ENCODE peak calls at places on chromosomes 6 and 20, in nine cellular contexts. Y, C, D, A, J, I, X, Q and P are unnamed samples.

GRCh38 chr20:43959920-43960227 is 45.2 kb downstream of the TOX2 start:
- DNase-seq in D (no peak), Q (no peak), Y (no peak), A (no peak), J (no peak), C (no peak), I (no peak), X (no peak), P (no peak)

GRCh38 chr20:3222635-3223600 is 13.6 kb downstream of the ITPA start:
- DNase-seq in C (no peak), Q (no peak), Y (no peak), A (peak), J (peak), I (no peak), X (peak), D (peak), P (no peak)

GRCh38 chr6:48813821-48814220 is 649.2 kb downstream of the MMUT start:
- DNase-seq in I (no peak), D (no peak), J (no peak), A (no peak), Q (no peak), X (no peak), C (no peak), Y (no peak), P (no peak)

GRCh38 chr6:129748901-129749748 is 39.1 kb upstream of the ARHGAP18 start:
- DNase-seq in Y (no peak), D (no peak), J (no peak), X (no peak), I (no peak), Q (no peak), C (no peak), A (no peak), P (no peak)

GRCh38 chr6:73537677-73538076 is 16.8 kb upstream of the EEF1A1 start:
- DNase-seq in J (no peak), A (peak), I (no peak), Y (no peak), C (no peak), X (no peak), D (no peak), Q (no peak), P (no peak)

GRCh38 chr6:139313784-139314545 is 22.2 kb upstream of the TXLNB start:
- DNase-seq in J (no peak), Y (no peak), Q (no peak), I (no peak), C (no peak), D (no peak), A (no peak), X (no peak), P (no peak)

GRCh38 chr6:49550413-49551125 is at the start of gene C6orf141:
- DNase-seq in Y (no peak), C (peak), Q (no peak), J (peak), I (no peak), A (peak), X (peak), D (no peak), P (no peak)

GRCh38 chr6:11097476-11097875 is 3.8 kb downstream of the SMIM13 start:
- DNase-seq in C (no peak), J (no peak), X (no peak), Q (no peak), D (no peak), I (no peak), A (no peak), Y (no peak), P (no peak)

GRCh38 chr20:63628246-63628975 is 1.5 kb upstream of the GMEB2 start:
- DNase-seq in J (peak), D (peak), A (peak), Y (no peak), X (peak), Q (no peak), C (peak), I (no peak), P (peak)

GRCh38 chr20:16801919-16802651 is 53.9 kb downstream of the OTOR start:
- DNase-seq in I (no peak), C (peak), A (peak), J (peak), D (no peak), X (peak), Q (peak), Y (peak), P (peak)

GRCh38 chr6:148328876-148329567 is 13.6 kb upstream of the SASH1 start:
- DNase-seq in Q (no peak), C (no peak), J (no peak), D (no peak), A (no peak), I (no peak), Y (no peak), X (no peak), P (no peak)

GRCh38 chr20:54350415-54350814 is 125.0 kb upstream of the DOK5 start:
- DNase-seq in X (no peak), Q (no peak), I (no peak), J (no peak), D (no peak), A (no peak), Y (no peak), C (no peak), P (no peak)

GRCh38 chr6:125019873-125020272 is 57.6 kb downstream of the RNF217 start:
- DNase-seq in Y (no peak), C (no peak), D (no peak), X (no peak), Q (no peak), I (no peak), A (no peak), J (no peak), P (no peak)

GRCh38 chr6:155670655-155671054 is 215.0 kb upstream of the NOX3 start:
- DNase-seq in A (no peak), X (no peak), Q (no peak), D (no peak), I (no peak), C (no peak), J (no peak), Y (no peak), P (no peak)

GRCh38 chr6:166580076-166581050 is 6.1 kb downstream of the RAMACL start:
- DNase-seq in A (peak), C (no peak), I (no peak), J (no peak), Q (no peak), Y (no peak), D (no peak), X (no peak), P (no peak)

GRCh38 chr6:159169193-159169555 is at the start of gene FNDC1:
- DNase-seq in A (peak), I (no peak), J (peak), X (no peak), Y (no peak), C (peak), Q (no peak), D (no peak), P (no peak)

GRCh38 chr6:160435935-160436334 is 87.8 kb downstream of the SLC22A3 start:
- DNase-seq in C (no peak), J (no peak), I (no peak), Q (no peak), A (peak), X (no peak), Y (no peak), D (no peak), P (no peak)

GRCh38 chr20:5001174-5002076 is at the start of gene SLC23A2:
- DNase-seq in D (no peak), X (peak), Q (peak), C (peak), Y (peak), I (no peak), J (peak), A (peak), P (peak)

GRCh38 chr6:33313709-33314514 is at the start of gene TAPBP:
- DNase-seq in D (peak), Y (peak), J (peak), Q (peak), A (peak), X (peak), C (peak), I (peak), P (peak)

GRCh38 chr6:57312004-57312345 is 5.5 kb upstream of the PRIM2 start:
- DNase-seq in C (no peak), Q (no peak), I (no peak), D (no peak), J (no peak), Y (no peak), A (no peak), X (no peak), P (no peak)